ENCODE peak calls at places on chromosome 12, in eight cellular contexts. One of them, this sample, is unnamed. For H3K4me1, the result is how much of the 10 kb centered on the place peaks cover.

GRCh38 chr12:104722541-104723534 is 235.3 kb downstream of the SLC41A2 start:
- DNase-seq in DND-41: no peak
- DNase-seq in tibial artery: no peak
- DNase-seq in lower lobe of right lung: no peak
- DNase-seq in transverse colon: no peak
- DNase-seq in CD8-positive, alpha-beta memory T cell: no peak
- DNase-seq in OCI-LY7: peak
- DNase-seq in left ventricle myocardium inferior: no peak
- DNase-seq in this sample: no peak

GRCh38 chr12:128810182-128811127 is 13.3 kb downstream of the SLC15A4 start:
- DNase-seq in DND-41: no peak
- DNase-seq in tibial artery: peak
- DNase-seq in lower lobe of right lung: no peak
- DNase-seq in transverse colon: peak
- DNase-seq in CD8-positive, alpha-beta memory T cell: no peak
- DNase-seq in OCI-LY7: peak
- DNase-seq in left ventricle myocardium inferior: peak
- DNase-seq in this sample: no peak

GRCh38 chr12:102043928-102044327 is 17.9 kb downstream of the WASHC3 start:
- DNase-seq in DND-41: peak
- DNase-seq in tibial artery: no peak
- DNase-seq in lower lobe of right lung: no peak
- DNase-seq in transverse colon: no peak
- DNase-seq in CD8-positive, alpha-beta memory T cell: no peak
- DNase-seq in OCI-LY7: peak
- DNase-seq in left ventricle myocardium inferior: no peak
- DNase-seq in this sample: no peak

GRCh38 chr12:42945927-42946326 is 356.4 kb upstream of the PRICKLE1 start:
- DNase-seq in DND-41: no peak
- DNase-seq in tibial artery: no peak
- DNase-seq in lower lobe of right lung: no peak
- DNase-seq in transverse colon: no peak
- DNase-seq in CD8-positive, alpha-beta memory T cell: no peak
- DNase-seq in OCI-LY7: no peak
- DNase-seq in left ventricle myocardium inferior: no peak
- DNase-seq in this sample: no peak

GRCh38 chr12:32281098-32281497 is 118.3 kb upstream of the FGD4 start:
- DNase-seq in DND-41: no peak
- DNase-seq in tibial artery: no peak
- DNase-seq in lower lobe of right lung: no peak
- DNase-seq in transverse colon: no peak
- DNase-seq in CD8-positive, alpha-beta memory T cell: no peak
- DNase-seq in OCI-LY7: no peak
- DNase-seq in left ventricle myocardium inferior: no peak
- DNase-seq in this sample: no peak

GRCh38 chr12:123034865-123035264 is 54.4 kb downstream of the ARL6IP4 start:
- DNase-seq in DND-41: no peak
- DNase-seq in tibial artery: no peak
- DNase-seq in lower lobe of right lung: no peak
- DNase-seq in transverse colon: no peak
- DNase-seq in CD8-positive, alpha-beta memory T cell: no peak
- DNase-seq in OCI-LY7: no peak
- DNase-seq in left ventricle myocardium inferior: no peak
- DNase-seq in this sample: peak

GRCh38 chr12:31218203-31219025 is 107.5 kb downstream of the SINHCAF start:
- DNase-seq in DND-41: no peak
- DNase-seq in tibial artery: no peak
- DNase-seq in lower lobe of right lung: peak
- DNase-seq in transverse colon: no peak
- DNase-seq in CD8-positive, alpha-beta memory T cell: no peak
- DNase-seq in OCI-LY7: no peak
- DNase-seq in left ventricle myocardium inferior: no peak
- DNase-seq in this sample: no peak

GRCh38 chr12:96258451-96258933 is 64.3 kb downstream of the ELK3 start:
- DNase-seq in DND-41: peak
- DNase-seq in tibial artery: peak
- DNase-seq in lower lobe of right lung: no peak
- DNase-seq in transverse colon: no peak
- DNase-seq in CD8-positive, alpha-beta memory T cell: no peak
- DNase-seq in OCI-LY7: no peak
- DNase-seq in left ventricle myocardium inferior: peak
- DNase-seq in this sample: no peak

GRCh38 chr12:2902287-2902880 is 11.7 kb downstream of the TULP3 start:
- DNase-seq in DND-41: no peak
- DNase-seq in tibial artery: peak
- DNase-seq in lower lobe of right lung: no peak
- DNase-seq in transverse colon: peak
- DNase-seq in CD8-positive, alpha-beta memory T cell: no peak
- DNase-seq in OCI-LY7: no peak
- DNase-seq in left ventricle myocardium inferior: no peak
- DNase-seq in this sample: peak

GRCh38 chr12:5078423-5078822 is 34.7 kb downstream of the KCNA5 start:
- DNase-seq in DND-41: no peak
- DNase-seq in tibial artery: peak
- DNase-seq in lower lobe of right lung: no peak
- DNase-seq in transverse colon: no peak
- DNase-seq in CD8-positive, alpha-beta memory T cell: no peak
- DNase-seq in OCI-LY7: no peak
- DNase-seq in left ventricle myocardium inferior: peak
- DNase-seq in this sample: no peak

GRCh38 chr12:13948631-13949030 is 32.8 kb downstream of the GRIN2B start:
- DNase-seq in DND-41: no peak
- DNase-seq in tibial artery: no peak
- DNase-seq in lower lobe of right lung: no peak
- DNase-seq in transverse colon: no peak
- DNase-seq in CD8-positive, alpha-beta memory T cell: no peak
- DNase-seq in OCI-LY7: no peak
- DNase-seq in left ventricle myocardium inferior: no peak
- DNase-seq in this sample: no peak

GRCh38 chr12:26281320-26281719 is 85.9 kb downstream of the SSPN start:
- DNase-seq in DND-41: no peak
- DNase-seq in tibial artery: peak
- DNase-seq in lower lobe of right lung: no peak
- DNase-seq in transverse colon: no peak
- DNase-seq in CD8-positive, alpha-beta memory T cell: no peak
- DNase-seq in OCI-LY7: no peak
- DNase-seq in left ventricle myocardium inferior: no peak
- DNase-seq in this sample: no peak

GRCh38 chr12:57175428-57176138 is 28.2 kb upstream of the LRP1-AS start:
- DNase-seq in DND-41: no peak
- DNase-seq in tibial artery: peak
- DNase-seq in lower lobe of right lung: peak
- DNase-seq in transverse colon: peak
- DNase-seq in CD8-positive, alpha-beta memory T cell: peak
- DNase-seq in OCI-LY7: peak
- DNase-seq in left ventricle myocardium inferior: peak
- DNase-seq in this sample: peak

GRCh38 chr12:52081263-52081733 is 1.8 kb downstream of the SMIM41 start:
- DNase-seq in DND-41: peak
- DNase-seq in tibial artery: no peak
- DNase-seq in lower lobe of right lung: no peak
- DNase-seq in transverse colon: no peak
- DNase-seq in CD8-positive, alpha-beta memory T cell: no peak
- DNase-seq in OCI-LY7: peak
- DNase-seq in left ventricle myocardium inferior: no peak
- DNase-seq in this sample: no peak

GRCh38 chr12:71014180-71014785 is 93.7 kb upstream of the PTPRR start:
- DNase-seq in DND-41: no peak
- DNase-seq in tibial artery: no peak
- DNase-seq in lower lobe of right lung: no peak
- DNase-seq in transverse colon: no peak
- DNase-seq in CD8-positive, alpha-beta memory T cell: no peak
- DNase-seq in OCI-LY7: no peak
- DNase-seq in left ventricle myocardium inferior: no peak
- DNase-seq in this sample: peak

GRCh38 chr12:4434721-4435425 is 10.7 kb downstream of the FGF6 start:
- DNase-seq in DND-41: peak
- DNase-seq in tibial artery: no peak
- DNase-seq in lower lobe of right lung: no peak
- DNase-seq in transverse colon: no peak
- DNase-seq in CD8-positive, alpha-beta memory T cell: no peak
- DNase-seq in OCI-LY7: no peak
- DNase-seq in left ventricle myocardium inferior: no peak
- DNase-seq in this sample: no peak

GRCh38 chr12:22899184-22899583 is 274.2 kb downstream of the ETNK1 start:
- DNase-seq in DND-41: no peak
- DNase-seq in tibial artery: no peak
- DNase-seq in lower lobe of right lung: no peak
- DNase-seq in transverse colon: no peak
- DNase-seq in CD8-positive, alpha-beta memory T cell: no peak
- DNase-seq in OCI-LY7: no peak
- DNase-seq in left ventricle myocardium inferior: no peak
- DNase-seq in this sample: no peak

GRCh38 chr12:120242275-120242799 is 23.2 kb downstream of the PXN start:
- DNase-seq in DND-41: no peak
- DNase-seq in tibial artery: no peak
- DNase-seq in lower lobe of right lung: no peak
- DNase-seq in transverse colon: no peak
- DNase-seq in CD8-positive, alpha-beta memory T cell: no peak
- DNase-seq in OCI-LY7: no peak
- DNase-seq in left ventricle myocardium inferior: no peak
- DNase-seq in this sample: no peak
- H3K4me1 ChIP-seq in DND-41: under half
- H3K4me1 ChIP-seq in tibial artery: under half
- H3K4me1 ChIP-seq in lower lobe of right lung: half or more
- H3K4me1 ChIP-seq in transverse colon: half or more
- H3K4me1 ChIP-seq in CD8-positive, alpha-beta memory T cell: half or more
- H3K4me1 ChIP-seq in OCI-LY7: under half
- H3K4me1 ChIP-seq in left ventricle myocardium inferior: half or more
- H3K4me1 ChIP-seq in this sample: under half

GRCh38 chr12:108484845-108485244 is 30.2 kb upstream of the FICD start:
- DNase-seq in DND-41: no peak
- DNase-seq in tibial artery: no peak
- DNase-seq in lower lobe of right lung: no peak
- DNase-seq in transverse colon: no peak
- DNase-seq in CD8-positive, alpha-beta memory T cell: no peak
- DNase-seq in OCI-LY7: no peak
- DNase-seq in left ventricle myocardium inferior: no peak
- DNase-seq in this sample: no peak
- H3K4me1 ChIP-seq in DND-41: under half
- H3K4me1 ChIP-seq in tibial artery: under half
- H3K4me1 ChIP-seq in lower lobe of right lung: under half
- H3K4me1 ChIP-seq in transverse colon: under half
- H3K4me1 ChIP-seq in CD8-positive, alpha-beta memory T cell: under half
- H3K4me1 ChIP-seq in OCI-LY7: under half
- H3K4me1 ChIP-seq in left ventricle myocardium inferior: under half
- H3K4me1 ChIP-seq in this sample: under half

GRCh38 chr12:53205747-53206146 is 1.3 kb downstream of the ITGB7 start:
- DNase-seq in DND-41: no peak
- DNase-seq in tibial artery: no peak
- DNase-seq in lower lobe of right lung: no peak
- DNase-seq in transverse colon: peak
- DNase-seq in CD8-positive, alpha-beta memory T cell: peak
- DNase-seq in OCI-LY7: peak
- DNase-seq in left ventricle myocardium inferior: no peak
- DNase-seq in this sample: peak

GRCh38 chr12:53210843-53211242 is 3.8 kb upstream of the ITGB7 start:
- DNase-seq in DND-41: no peak
- DNase-seq in tibial artery: no peak
- DNase-seq in lower lobe of right lung: no peak
- DNase-seq in transverse colon: no peak
- DNase-seq in CD8-positive, alpha-beta memory T cell: no peak
- DNase-seq in OCI-LY7: no peak
- DNase-seq in left ventricle myocardium inferior: no peak
- DNase-seq in this sample: no peak

GRCh38 chr12:53208877-53209463 is 1.9 kb upstream of the ITGB7 start:
- DNase-seq in DND-41: peak
- DNase-seq in tibial artery: no peak
- DNase-seq in lower lobe of right lung: no peak
- DNase-seq in transverse colon: no peak
- DNase-seq in CD8-positive, alpha-beta memory T cell: no peak
- DNase-seq in OCI-LY7: peak
- DNase-seq in left ventricle myocardium inferior: no peak
- DNase-seq in this sample: no peak

GRCh38 chr12:53207042-53207441 is at the start of gene ITGB7:
- DNase-seq in DND-41: peak
- DNase-seq in tibial artery: no peak
- DNase-seq in lower lobe of right lung: no peak
- DNase-seq in transverse colon: peak
- DNase-seq in CD8-positive, alpha-beta memory T cell: peak
- DNase-seq in OCI-LY7: peak
- DNase-seq in left ventricle myocardium inferior: no peak
- DNase-seq in this sample: no peak

GRCh38 chr12:53208435-53208834 is 1.4 kb upstream of the ITGB7 start:
- DNase-seq in DND-41: no peak
- DNase-seq in tibial artery: no peak
- DNase-seq in lower lobe of right lung: no peak
- DNase-seq in transverse colon: no peak
- DNase-seq in CD8-positive, alpha-beta memory T cell: no peak
- DNase-seq in OCI-LY7: no peak
- DNase-seq in left ventricle myocardium inferior: no peak
- DNase-seq in this sample: no peak
- H3K4me1 ChIP-seq in DND-41: under half
- H3K4me1 ChIP-seq in tibial artery: under half
- H3K4me1 ChIP-seq in lower lobe of right lung: under half
- H3K4me1 ChIP-seq in transverse colon: under half
- H3K4me1 ChIP-seq in CD8-positive, alpha-beta memory T cell: half or more
- H3K4me1 ChIP-seq in OCI-LY7: half or more
- H3K4me1 ChIP-seq in left ventricle myocardium inferior: under half
- H3K4me1 ChIP-seq in this sample: under half

DNA sequence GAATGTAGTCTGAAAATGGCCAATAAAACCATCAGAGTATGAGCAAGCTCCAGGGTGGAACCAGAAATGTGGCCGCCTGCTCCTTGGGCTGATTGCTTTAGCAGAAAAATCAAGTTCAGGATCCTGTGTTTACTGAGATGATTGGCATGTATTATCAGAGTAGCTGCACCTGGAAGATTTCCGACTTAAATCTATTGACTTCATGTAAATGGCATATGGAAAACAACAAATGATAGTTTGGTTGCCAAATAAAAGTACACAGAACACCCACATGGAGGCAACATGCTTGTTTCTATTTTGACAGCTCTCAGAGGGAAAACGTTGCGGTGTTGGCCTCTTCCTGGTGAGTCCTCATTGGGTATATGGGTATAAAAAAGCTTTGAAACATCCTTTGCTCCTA is 31.3 kb downstream of the SOCS2 start:
- DNase-seq in DND-41: no peak
- DNase-seq in tibial artery: no peak
- DNase-seq in lower lobe of right lung: no peak
- DNase-seq in transverse colon: no peak
- DNase-seq in CD8-positive, alpha-beta memory T cell: no peak
- DNase-seq in OCI-LY7: no peak
- DNase-seq in left ventricle myocardium inferior: no peak
- DNase-seq in this sample: no peak
- H3K4me1 ChIP-seq in DND-41: under half
- H3K4me1 ChIP-seq in tibial artery: under half
- H3K4me1 ChIP-seq in lower lobe of right lung: under half
- H3K4me1 ChIP-seq in transverse colon: under half
- H3K4me1 ChIP-seq in CD8-positive, alpha-beta memory T cell: under half
- H3K4me1 ChIP-seq in OCI-LY7: under half
- H3K4me1 ChIP-seq in left ventricle myocardium inferior: under half
- H3K4me1 ChIP-seq in this sample: under half